ENCODE peak calls at places on chromosomes 4 and X, in seven cellular contexts. C is IMR-90, H is thoracic aorta, S is left ventricle myocardium inferior, T is right lobe of liver, M is hepatocyte, Q is mammary epithelial cell. A is an unnamed sample.
A peak's percentile ranks its signal among the peaks of the same experiment; 100 is the strongest.

GRCh38 chr4:149321438-149321837 is 494.2 kb downstream of the IQCM start:
- DNase-seq in C (no peak), T (no peak), H (no peak), S (no peak), Q (no peak), M (no peak), A (no peak)

GRCh38 chrX:134636859-134637258 is 21.4 kb downstream of the PLAC1 start:
- DNase-seq in C (peak; percentile 44), Q (no peak), H (no peak), T (no peak), M (no peak), S (no peak), A (no peak)

GRCh38 chr4:16705341-16705740 is 193.1 kb downstream of the LDB2 start:
- DNase-seq in H (no peak), C (no peak), S (no peak), Q (no peak), M (no peak), T (no peak), A (no peak)

GRCh38 chrX:31423575-31424284 is 351.9 kb upstream of the FTHL17 start:
- DNase-seq in S (peak; percentile 17), C (peak; percentile 62), Q (peak; percentile 20), M (peak; percentile 74), T (no peak), H (no peak), A (no peak)

GRCh38 chrX:27186671-27187070 is 276.5 kb downstream of the PPP4R3C start:
- DNase-seq in M (peak; percentile 31), H (no peak), Q (peak; percentile 34), C (peak; percentile 28), S (no peak), T (no peak), A (no peak)

GRCh38 chrX:23376581-23376980 is 41.9 kb downstream of the PTCHD1 start:
- DNase-seq in T (no peak), C (no peak), Q (no peak), S (no peak), H (no peak), M (no peak), A (no peak)

GRCh38 chr4:8228319-8229250 is 29.5 kb downstream of the SH3TC1 start:
- DNase-seq in M (peak; percentile 66), C (peak; percentile 86), H (no peak), Q (peak; percentile 95), T (peak; percentile 96), S (peak; percentile 70), A (peak; percentile 67)

GRCh38 chr4:43089730-43090129 is 197.2 kb downstream of the GRXCR1 start:
- DNase-seq in T (no peak), C (peak; percentile 28), M (no peak), H (no peak), S (no peak), Q (peak; percentile 82), A (no peak)

GRCh38 chr4:162163892-162164759 is at the start of gene FSTL5:
- DNase-seq in H (peak; percentile 1), M (peak; percentile 89), T (peak; percentile 39), Q (peak; percentile 82), S (peak; percentile 18), C (peak; percentile 2), A (peak; percentile 63)

GRCh38 chr4:40924096-40924792 is 174.5 kb downstream of the NSUN7 start:
- DNase-seq in C (peak; percentile 49), Q (no peak), M (peak; percentile 58), S (peak; percentile 57), T (peak; percentile 63), H (no peak), A (peak; percentile 71)

GRCh38 chrX:12970691-12971202 is 4.2 kb upstream of the TMSB4X start:
- DNase-seq in Q (no peak), S (no peak), H (no peak), T (no peak), C (peak; percentile 75), M (peak; percentile 79), A (no peak)

GRCh38 chrX:38985375-38985774 is 184.1 kb downstream of the MID1IP1 start:
- DNase-seq in H (no peak), Q (no peak), S (no peak), C (peak; percentile 11), T (no peak), M (no peak), A (no peak)

GRCh38 chrX:14948701-14949100 is 75.5 kb downstream of the MOSPD2 start:
- DNase-seq in Q (peak; percentile 46), M (no peak), H (no peak), T (no peak), S (no peak), C (no peak), A (no peak)

GRCh38 chr4:158670975-158671664 is 567 bp downstream of the C4orf46 start:
- DNase-seq in T (peak; percentile 67), S (peak; percentile 77), C (peak; percentile 76), M (peak; percentile 85), Q (peak; percentile 74), H (no peak), A (peak; percentile 75)

GRCh38 chrX:10039821-10040793 is 72.9 kb downstream of the CLDN34 start:
- DNase-seq in H (no peak), M (no peak), S (no peak), C (no peak), T (no peak), Q (peak; percentile 33), A (no peak)

GRCh38 chr4:8201341-8201781 is 2.3 kb downstream of the SH3TC1 start:
- DNase-seq in T (no peak), M (no peak), Q (no peak), H (no peak), C (no peak), S (peak; percentile 55), A (no peak)

GRCh38 chrX:10902001-10902400 is 209.1 kb upstream of the HCCS start:
- DNase-seq in C (peak; percentile 65), Q (peak; percentile 48), S (no peak), M (no peak), H (no peak), T (no peak), A (no peak)

GRCh38 chrX:153396320-153397195 is 4.6 kb downstream of the PNMA6E start:
- DNase-seq in S (no peak), M (no peak), C (no peak), T (no peak), H (no peak), Q (no peak), A (no peak)

GRCh38 chrX:18793601-18794089 is 86.2 kb downstream of the PPEF1 start:
- DNase-seq in Q (no peak), S (no peak), C (no peak), T (no peak), H (no peak), M (peak; percentile 22), A (no peak)

GRCh38 chr4:157172011-157172410 is 48.5 kb upstream of the GRIA2 start:
- DNase-seq in M (no peak), H (no peak), Q (no peak), C (peak; percentile 31), T (no peak), S (no peak), A (no peak)

GRCh38 chr4:11614426-11614825 is 185.7 kb upstream of the HS3ST1 start:
- DNase-seq in T (no peak), H (no peak), Q (peak; percentile 87), C (peak; percentile 37), S (no peak), M (peak; percentile 69), A (no peak)

GRCh38 chrX:24241822-24242648 is 71.8 kb downstream of the SUPT20HL2 start:
- DNase-seq in S (no peak), Q (no peak), M (peak; percentile 64), C (peak; percentile 39), T (no peak), H (no peak), A (no peak)

GRCh38 chrX:42732506-42732905 is 45.5 kb downstream of the PPP1R2C start:
- DNase-seq in H (no peak), Q (no peak), C (no peak), M (peak; percentile 28), T (no peak), S (peak; percentile 15), A (no peak)

GRCh38 chrX:28120076-28120475 is 138.8 kb upstream of the DCAF8L1 start:
- DNase-seq in Q (peak; percentile 84), M (no peak), S (no peak), T (no peak), H (no peak), C (no peak), A (no peak)

GRCh38 chr4:113406723-113407016 is 354.9 kb downstream of the CAMK2D start:
- DNase-seq in T (peak; percentile 62), M (no peak), C (no peak), Q (peak; percentile 42), H (no peak), S (no peak), A (no peak)

DNA sequence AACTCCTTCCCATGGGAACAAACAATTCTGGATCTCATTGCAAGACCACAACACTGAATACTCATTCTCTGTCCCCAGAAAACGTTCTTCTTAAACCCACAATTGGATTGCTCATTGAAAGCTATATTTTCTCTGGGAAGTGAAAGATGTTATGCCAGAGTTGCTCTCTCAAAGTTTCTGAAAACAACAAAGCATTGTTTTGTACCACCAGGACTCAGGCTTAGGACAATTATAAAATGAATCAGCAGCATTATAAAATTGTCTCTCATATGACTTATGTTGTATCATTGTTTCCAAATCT is 26.5 kb downstream of the TFDP3 start:
- DNase-seq in T (no peak), S (no peak), C (no peak), M (no peak), Q (peak; percentile 58), H (no peak), A (no peak)
- H3K36me3 ChIP-seq in T (no peaks in the 10 kb centered on the region), S (no peaks in the 10 kb centered on the region), C (no peaks in the 10 kb centered on the region), M (no peaks in the 10 kb centered on the region), Q (no peaks in the 10 kb centered on the region), H (no peaks in the 10 kb centered on the region), A (no peaks in the 10 kb centered on the region)

GRCh38 chr4:130573742-130574141 is 1477.8 kb downstream of the C4orf33 start:
- DNase-seq in S (no peak), H (no peak), Q (no peak), C (no peak), T (no peak), M (no peak), A (no peak)
- H3K4me3 ChIP-seq in S (no peak overlapping the region), H (no peak overlapping the region), Q (no peak overlapping the region), C (no peak overlapping the region), T (no peak overlapping the region), M (no peak overlapping the region), A (no peak overlapping the region)

GRCh38 chr4:82433791-82434190 is 3.4 kb downstream of the ENOPH1 start:
- DNase-seq in M (no peak), Q (no peak), T (no peak), H (no peak), C (no peak), S (no peak), A (no peak)
- H3K36me3 ChIP-seq in M (no peaks in the 10 kb centered on the region), Q (peaks cover 2% of the 10 kb centered on the region), T (no peaks in the 10 kb centered on the region), H (no peaks in the 10 kb centered on the region), C (no peaks in the 10 kb centered on the region), S (no peaks in the 10 kb centered on the region), A (no peaks in the 10 kb centered on the region)

GRCh38 chrX:68684919-68685304 is 37.4 kb downstream of the STARD8 start:
- DNase-seq in S (no peak), T (no peak), C (no peak), Q (no peak), M (no peak), H (no peak), A (no peak)

GRCh38 chrX:68683580-68683979 is 36.1 kb downstream of the STARD8 start:
- DNase-seq in Q (no peak), C (no peak), M (no peak), S (no peak), H (no peak), T (no peak), A (no peak)

GRCh38 chrX:68686684-68687045 is 39.2 kb downstream of the STARD8 start:
- DNase-seq in T (no peak), C (no peak), Q (no peak), S (peak; percentile 37), M (peak; percentile 37), H (no peak), A (no peak)

GRCh38 chrX:68684291-68684918 is 36.9 kb downstream of the STARD8 start:
- DNase-seq in C (no peak), Q (no peak), S (peak; percentile 71), T (peak; percentile 55), M (no peak), H (no peak), A (no peak)

GRCh38 chrX:68685722-68686683 is 38.5 kb downstream of the STARD8 start:
- DNase-seq in S (peak; percentile 53), C (peak; percentile 76), H (no peak), M (peak; percentile 47), T (no peak), Q (peak; percentile 10), A (no peak)
- H3K4me3 ChIP-seq in S (peak overlapping the region; percentile 65), C (peak overlapping the region; percentile 29), H (peak overlapping the region; percentile 58), M (no peak overlapping the region), T (peak overlapping the region; percentile 29), Q (no peak overlapping the region), A (no peak overlapping the region)

A was measured in mucosa of descending colon.